ENCODE peak calls at places on chromosomes 12 and 14, in five cellular contexts. One of them, this sample, is unnamed.

GRCh38 chr14:29681308-29681707 is 246.3 kb downstream of the PRKD1 start:
- DNase-seq in left ventricle myocardium inferior: no peak
- DNase-seq in heart left ventricle: no peak
- DNase-seq in CD4-positive, alpha-beta T cell: no peak
- DNase-seq in body of pancreas: no peak
- DNase-seq in this sample: no peak

GRCh38 chr12:116880817-116881324 is 370 bp downstream of the HRK start:
- DNase-seq in heart left ventricle: no peak
- DNase-seq in CD4-positive, alpha-beta T cell: no peak
- DNase-seq in body of pancreas: peak; percentile 68
- DNase-seq in left ventricle myocardium inferior: peak; percentile 25
- DNase-seq in this sample: peak; percentile 43

GRCh38 chr14:30227436-30227835 is 299.8 kb upstream of the PRKD1 start:
- DNase-seq in CD4-positive, alpha-beta T cell: no peak
- DNase-seq in body of pancreas: no peak
- DNase-seq in heart left ventricle: no peak
- DNase-seq in left ventricle myocardium inferior: peak; percentile 37
- DNase-seq in this sample: peak; percentile 86

GRCh38 chr12:94575024-94575423 is 75.3 kb downstream of the TMCC3 start:
- DNase-seq in heart left ventricle: no peak
- DNase-seq in CD4-positive, alpha-beta T cell: no peak
- DNase-seq in left ventricle myocardium inferior: no peak
- DNase-seq in body of pancreas: no peak
- DNase-seq in this sample: no peak

GRCh38 chr14:70955543-70956480 is 48.6 kb downstream of the PCNX1 start:
- DNase-seq in left ventricle myocardium inferior: no peak
- DNase-seq in heart left ventricle: no peak
- DNase-seq in body of pancreas: no peak
- DNase-seq in CD4-positive, alpha-beta T cell: peak; percentile 36
- DNase-seq in this sample: peak; percentile 50

GRCh38 chr12:28583771-28584261 is 393.6 kb downstream of the CCDC91 start:
- DNase-seq in CD4-positive, alpha-beta T cell: no peak
- DNase-seq in body of pancreas: no peak
- DNase-seq in heart left ventricle: no peak
- DNase-seq in left ventricle myocardium inferior: no peak
- DNase-seq in this sample: peak; percentile 76

GRCh38 chr14:105065280-105066228 is at the start of gene GPR132:
- DNase-seq in heart left ventricle: peak; percentile 68
- DNase-seq in left ventricle myocardium inferior: peak; percentile 44
- DNase-seq in body of pancreas: no peak
- DNase-seq in CD4-positive, alpha-beta T cell: peak; percentile 85
- DNase-seq in this sample: peak; percentile 66

GRCh38 chr12:24853094-24853493 is 95.8 kb downstream of the BCAT1 start:
- DNase-seq in left ventricle myocardium inferior: no peak
- DNase-seq in CD4-positive, alpha-beta T cell: no peak
- DNase-seq in heart left ventricle: no peak
- DNase-seq in body of pancreas: no peak
- DNase-seq in this sample: no peak

GRCh38 chr12:87086118-87086891 is 830.1 kb upstream of the MGAT4C start:
- DNase-seq in left ventricle myocardium inferior: no peak
- DNase-seq in heart left ventricle: no peak
- DNase-seq in CD4-positive, alpha-beta T cell: no peak
- DNase-seq in body of pancreas: no peak
- DNase-seq in this sample: no peak

GRCh38 chr12:65885312-65885711 is 61.0 kb downstream of the HMGA2 start:
- DNase-seq in body of pancreas: no peak
- DNase-seq in heart left ventricle: no peak
- DNase-seq in left ventricle myocardium inferior: no peak
- DNase-seq in CD4-positive, alpha-beta T cell: no peak
- DNase-seq in this sample: peak; percentile 48

GRCh38 chr14:92677087-92677668 is 71.2 kb downstream of the LGMN start:
- DNase-seq in CD4-positive, alpha-beta T cell: no peak
- DNase-seq in heart left ventricle: no peak
- DNase-seq in left ventricle myocardium inferior: no peak
- DNase-seq in body of pancreas: no peak
- DNase-seq in this sample: no peak

GRCh38 chr14:104214411-104214810 is 76.0 kb downstream of the KIF26A start:
- DNase-seq in CD4-positive, alpha-beta T cell: no peak
- DNase-seq in body of pancreas: no peak
- DNase-seq in left ventricle myocardium inferior: no peak
- DNase-seq in heart left ventricle: no peak
- DNase-seq in this sample: no peak

GRCh38 chr14:89576960-89577359 is 159.9 kb upstream of the FOXN3 start:
- DNase-seq in heart left ventricle: no peak
- DNase-seq in CD4-positive, alpha-beta T cell: no peak
- DNase-seq in body of pancreas: no peak
- DNase-seq in left ventricle myocardium inferior: no peak
- DNase-seq in this sample: no peak

GRCh38 chr14:91416744-91417133 is 881 bp downstream of the CCDC88C start:
- DNase-seq in heart left ventricle: no peak
- DNase-seq in CD4-positive, alpha-beta T cell: no peak
- DNase-seq in left ventricle myocardium inferior: no peak
- DNase-seq in body of pancreas: peak; percentile 49
- DNase-seq in this sample: no peak

GRCh38 chr12:49939707-49940106 is 10.8 kb upstream of the AQP2 start:
- DNase-seq in heart left ventricle: no peak
- DNase-seq in left ventricle myocardium inferior: no peak
- DNase-seq in CD4-positive, alpha-beta T cell: no peak
- DNase-seq in body of pancreas: no peak
- DNase-seq in this sample: no peak

GRCh38 chr14:74558655-74559054 is 53.4 kb downstream of the LTBP2 start:
- DNase-seq in left ventricle myocardium inferior: no peak
- DNase-seq in body of pancreas: no peak
- DNase-seq in CD4-positive, alpha-beta T cell: no peak
- DNase-seq in heart left ventricle: no peak
- DNase-seq in this sample: no peak
- H3K27ac ChIP-seq in left ventricle myocardium inferior: no peak overlapping the region
- H3K27ac ChIP-seq in body of pancreas: no peak overlapping the region
- H3K27ac ChIP-seq in CD4-positive, alpha-beta T cell: no peak overlapping the region
- H3K27ac ChIP-seq in heart left ventricle: no peak overlapping the region
- H3K27ac ChIP-seq in this sample: no peak overlapping the region

GRCh38 chr12:103830730-103831320 is 10.2 kb downstream of the NT5DC3 start:
- DNase-seq in body of pancreas: no peak
- DNase-seq in heart left ventricle: no peak
- DNase-seq in CD4-positive, alpha-beta T cell: no peak
- DNase-seq in left ventricle myocardium inferior: no peak
- DNase-seq in this sample: no peak

GRCh38 chr12:103832048-103832798 is 8.8 kb downstream of the NT5DC3 start:
- DNase-seq in heart left ventricle: no peak
- DNase-seq in body of pancreas: no peak
- DNase-seq in CD4-positive, alpha-beta T cell: no peak
- DNase-seq in left ventricle myocardium inferior: no peak
- DNase-seq in this sample: no peak

GRCh38 chr12:103833891-103834290 is 7.1 kb downstream of the NT5DC3 start:
- DNase-seq in heart left ventricle: no peak
- DNase-seq in CD4-positive, alpha-beta T cell: no peak
- DNase-seq in body of pancreas: no peak
- DNase-seq in left ventricle myocardium inferior: no peak
- DNase-seq in this sample: no peak

GRCh38 chr12:103834897-103835390 is 6.1 kb downstream of the NT5DC3 start:
- DNase-seq in CD4-positive, alpha-beta T cell: no peak
- DNase-seq in heart left ventricle: no peak
- DNase-seq in body of pancreas: no peak
- DNase-seq in left ventricle myocardium inferior: no peak
- DNase-seq in this sample: no peak

DNA sequence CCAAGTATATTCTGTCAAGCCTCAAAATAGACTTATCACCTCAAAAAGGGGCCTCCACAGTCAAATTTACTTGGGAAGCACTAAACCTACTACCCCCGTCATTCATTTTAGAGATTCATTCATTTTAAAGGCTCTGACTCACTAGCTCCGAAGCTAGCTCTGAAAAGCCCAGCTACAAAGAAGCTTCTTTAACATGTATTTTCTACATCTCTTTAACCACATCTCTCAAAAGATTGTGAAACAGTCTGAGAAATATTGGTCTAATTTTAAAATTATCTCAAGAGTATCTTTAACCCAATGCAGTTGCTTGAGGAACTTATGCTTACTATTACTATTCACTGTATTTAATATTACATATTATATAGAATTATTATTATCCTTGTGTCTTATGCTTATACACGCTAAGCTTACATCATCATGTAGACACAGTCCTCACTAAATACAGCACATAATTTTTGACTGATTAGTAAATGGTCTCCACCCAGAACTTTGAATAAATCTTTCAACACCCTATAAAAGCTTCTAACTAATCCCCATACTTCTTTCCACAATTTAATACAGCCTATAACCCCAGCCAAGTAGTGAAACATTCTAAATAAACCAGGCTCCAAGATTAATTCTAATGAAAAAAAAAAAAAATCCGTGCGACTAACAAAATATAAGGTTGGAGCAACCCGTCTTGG is 7.8 kb downstream of the NT5DC3 start:
- DNase-seq in heart left ventricle: no peak
- DNase-seq in left ventricle myocardium inferior: no peak
- DNase-seq in CD4-positive, alpha-beta T cell: no peak
- DNase-seq in body of pancreas: no peak
- DNase-seq in this sample: peak; percentile 58
- TF ChIP-seq CTCF in heart left ventricle: no peak
- TF ChIP-seq CTCF in left ventricle myocardium inferior: no peak
- TF ChIP-seq CTCF in CD4-positive, alpha-beta T cell: no peak
- TF ChIP-seq CTCF in body of pancreas: no peak
- TF ChIP-seq CTCF in this sample: no peak

DNA sequence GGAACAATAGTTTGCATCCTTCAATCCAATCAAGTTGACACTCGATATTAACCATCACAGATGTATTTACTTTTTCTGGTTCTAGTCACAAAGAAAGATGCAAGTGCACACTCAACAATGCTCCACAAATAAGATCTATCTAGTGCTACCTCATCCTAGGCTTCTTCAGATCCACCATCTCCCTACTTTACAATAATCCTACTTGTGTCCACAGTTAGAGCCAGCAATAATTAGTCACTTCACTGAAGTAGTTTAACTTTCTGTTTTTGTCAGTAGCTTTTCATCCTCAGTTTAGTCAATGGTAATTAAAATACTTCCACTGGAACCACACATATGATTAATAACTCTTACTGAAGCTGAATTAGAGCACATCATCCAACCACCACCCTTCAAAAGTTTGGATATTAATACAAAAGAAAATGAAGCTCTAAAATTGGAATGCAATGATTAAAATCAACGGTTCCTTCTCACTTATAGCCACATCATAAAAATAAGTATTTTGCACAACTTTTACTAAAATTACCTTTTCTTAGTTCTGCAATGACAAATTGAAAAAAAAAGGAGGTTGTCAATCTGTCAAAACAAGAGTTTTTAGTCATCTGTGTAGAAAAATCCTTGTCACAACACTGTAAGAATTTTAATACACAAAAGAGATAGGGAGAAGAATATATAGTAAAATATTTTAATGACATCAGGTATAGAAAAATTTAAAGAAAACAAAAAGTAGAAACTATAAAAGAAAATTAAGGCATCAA is 28.2 kb upstream of the SNRPF start:
- DNase-seq in left ventricle myocardium inferior: no peak
- DNase-seq in body of pancreas: no peak
- DNase-seq in CD4-positive, alpha-beta T cell: no peak
- DNase-seq in heart left ventricle: no peak
- DNase-seq in this sample: no peak
- H3K27ac ChIP-seq in left ventricle myocardium inferior: no peak overlapping the region
- H3K27ac ChIP-seq in body of pancreas: no peak overlapping the region
- H3K27ac ChIP-seq in CD4-positive, alpha-beta T cell: no peak overlapping the region
- H3K27ac ChIP-seq in heart left ventricle: no peak overlapping the region
- H3K27ac ChIP-seq in this sample: no peak overlapping the region

GRCh38 chr12:124804011-124804621 is 59.5 kb downstream of the SCARB1 start:
- DNase-seq in body of pancreas: peak; percentile 55
- DNase-seq in CD4-positive, alpha-beta T cell: no peak
- DNase-seq in left ventricle myocardium inferior: no peak
- DNase-seq in heart left ventricle: no peak
- DNase-seq in this sample: peak; percentile 12
- TF ChIP-seq CTCF in body of pancreas: no peak
- TF ChIP-seq CTCF in CD4-positive, alpha-beta T cell: no peak
- TF ChIP-seq CTCF in left ventricle myocardium inferior: no peak
- TF ChIP-seq CTCF in heart left ventricle: no peak
- TF ChIP-seq CTCF in this sample: no peak

GRCh38 chr12:72610854-72611358 is 338.7 kb downstream of the TRHDE start:
- DNase-seq in heart left ventricle: no peak
- DNase-seq in body of pancreas: no peak
- DNase-seq in left ventricle myocardium inferior: no peak
- DNase-seq in CD4-positive, alpha-beta T cell: no peak
- DNase-seq in this sample: peak; percentile 24
- H3K27ac ChIP-seq in heart left ventricle: no peak overlapping the region
- H3K27ac ChIP-seq in body of pancreas: no peak overlapping the region
- H3K27ac ChIP-seq in left ventricle myocardium inferior: no peak overlapping the region
- H3K27ac ChIP-seq in CD4-positive, alpha-beta T cell: no peak overlapping the region
- H3K27ac ChIP-seq in this sample: peak overlapping the region; percentile 16

GRCh38 chr12:32546272-32546671 is 132.8 kb upstream of the DNM1L start:
- DNase-seq in left ventricle myocardium inferior: no peak
- DNase-seq in body of pancreas: no peak
- DNase-seq in heart left ventricle: no peak
- DNase-seq in CD4-positive, alpha-beta T cell: no peak
- DNase-seq in this sample: no peak

GRCh38 chr12:32541754-32542374 is 137.2 kb upstream of the DNM1L start:
- DNase-seq in left ventricle myocardium inferior: no peak
- DNase-seq in heart left ventricle: no peak
- DNase-seq in body of pancreas: no peak
- DNase-seq in CD4-positive, alpha-beta T cell: no peak
- DNase-seq in this sample: peak; percentile 53

GRCh38 chr12:32545413-32545970 is 133.6 kb upstream of the DNM1L start:
- DNase-seq in heart left ventricle: no peak
- DNase-seq in left ventricle myocardium inferior: no peak
- DNase-seq in body of pancreas: no peak
- DNase-seq in CD4-positive, alpha-beta T cell: no peak
- DNase-seq in this sample: no peak

GRCh38 chr12:32544893-32545292 is 134.2 kb upstream of the DNM1L start:
- DNase-seq in CD4-positive, alpha-beta T cell: no peak
- DNase-seq in heart left ventricle: no peak
- DNase-seq in left ventricle myocardium inferior: no peak
- DNase-seq in body of pancreas: no peak
- DNase-seq in this sample: no peak

GRCh38 chr12:32542550-32543229 is 136.4 kb upstream of the DNM1L start:
- DNase-seq in body of pancreas: no peak
- DNase-seq in left ventricle myocardium inferior: no peak
- DNase-seq in heart left ventricle: no peak
- DNase-seq in CD4-positive, alpha-beta T cell: no peak
- DNase-seq in this sample: no peak
- TF ChIP-seq CTCF in body of pancreas: no peak
- TF ChIP-seq CTCF in left ventricle myocardium inferior: peak; percentile 11
- TF ChIP-seq CTCF in heart left ventricle: no peak
- TF ChIP-seq CTCF in CD4-positive, alpha-beta T cell: no peak
- TF ChIP-seq CTCF in this sample: no peak

DNA sequence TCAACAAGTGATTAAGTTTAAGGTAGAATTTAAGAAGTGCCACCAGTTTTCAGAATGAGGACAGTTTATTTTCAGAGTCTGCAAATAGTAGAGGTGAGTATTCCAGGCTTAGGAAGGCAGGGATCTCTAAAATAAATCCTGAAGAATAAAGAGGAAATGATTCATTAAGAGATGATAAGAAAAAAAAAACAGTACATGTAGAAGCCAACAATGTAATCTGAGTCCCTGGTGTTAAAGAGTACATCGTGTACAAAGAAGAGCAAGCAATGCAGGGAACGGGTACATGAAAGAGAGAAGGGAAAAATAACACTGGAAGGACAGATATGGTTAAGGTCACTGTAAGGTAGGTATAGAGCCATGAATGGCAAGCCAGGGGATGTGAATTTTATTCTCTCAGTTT is 95.2 kb upstream of the FOXG1 start:
- DNase-seq in left ventricle myocardium inferior: no peak
- DNase-seq in heart left ventricle: no peak
- DNase-seq in body of pancreas: no peak
- DNase-seq in CD4-positive, alpha-beta T cell: no peak
- DNase-seq in this sample: peak; percentile 79
- H3K27ac ChIP-seq in left ventricle myocardium inferior: no peak overlapping the region
- H3K27ac ChIP-seq in heart left ventricle: no peak overlapping the region
- H3K27ac ChIP-seq in body of pancreas: no peak overlapping the region
- H3K27ac ChIP-seq in CD4-positive, alpha-beta T cell: no peak overlapping the region
- H3K27ac ChIP-seq in this sample: no peak overlapping the region

This sample was measured in cardiac muscle cell.